ENCODE peak calls at places on chromosomes 4 and X, in four cellular contexts. R is IMR-90, B is mesendoderm, N is H9. L is an unnamed sample.

GRCh38 chr4:105050896-105051295 is 95.8 kb upstream of the TET2 start:
- DNase-seq in R (peak), B (no peak), N (no peak), L (no peak)

GRCh38 chr4:156794863-156795262 is 176.7 kb downstream of the PDGFC start:
- DNase-seq in R (no peak), B (no peak), N (no peak), L (no peak)

GRCh38 chr4:124936427-124936826 is 223.9 kb upstream of the ANKRD50 start:
- DNase-seq in R (peak), B (peak), N (no peak), L (peak)

GRCh38 chr4:121062466-121062975 is 9.8 kb downstream of the NDNF start:
- DNase-seq in R (no peak), B (no peak), N (no peak), L (no peak)

GRCh38 chrX:129706395-129707072 is 32.2 kb upstream of the XPNPEP2 start:
- DNase-seq in R (no peak), B (no peak), N (no peak), L (no peak)

GRCh38 chr4:128946929-128947328 is 137.4 kb downstream of the JADE1 start:
- DNase-seq in R (no peak), B (no peak), N (no peak), L (no peak)

GRCh38 chr4:56666279-56666678 is 14.8 kb downstream of the HOPX start:
- DNase-seq in R (no peak), B (no peak), N (no peak), L (no peak)

GRCh38 chr4:182968917-182969650 is 51.9 kb upstream of the DCTD start:
- DNase-seq in R (no peak), B (no peak), N (no peak), L (no peak)

GRCh38 chr4:95095352-95095974 is 337.7 kb downstream of the BMPR1B start:
- DNase-seq in R (peak), B (peak), N (no peak), L (peak)

GRCh38 chr4:168920438-168921081 is 89.5 kb downstream of the CBR4 start:
- DNase-seq in R (no peak), B (no peak), N (no peak), L (no peak)

GRCh38 chr4:168919706-168920324 is 90.2 kb downstream of the CBR4 start:
- DNase-seq in R (no peak), B (no peak), N (no peak), L (no peak)

GRCh38 chr4:168914095-168914494 is 96.0 kb downstream of the CBR4 start:
- DNase-seq in R (no peak), B (no peak), N (no peak), L (no peak)

DNA sequence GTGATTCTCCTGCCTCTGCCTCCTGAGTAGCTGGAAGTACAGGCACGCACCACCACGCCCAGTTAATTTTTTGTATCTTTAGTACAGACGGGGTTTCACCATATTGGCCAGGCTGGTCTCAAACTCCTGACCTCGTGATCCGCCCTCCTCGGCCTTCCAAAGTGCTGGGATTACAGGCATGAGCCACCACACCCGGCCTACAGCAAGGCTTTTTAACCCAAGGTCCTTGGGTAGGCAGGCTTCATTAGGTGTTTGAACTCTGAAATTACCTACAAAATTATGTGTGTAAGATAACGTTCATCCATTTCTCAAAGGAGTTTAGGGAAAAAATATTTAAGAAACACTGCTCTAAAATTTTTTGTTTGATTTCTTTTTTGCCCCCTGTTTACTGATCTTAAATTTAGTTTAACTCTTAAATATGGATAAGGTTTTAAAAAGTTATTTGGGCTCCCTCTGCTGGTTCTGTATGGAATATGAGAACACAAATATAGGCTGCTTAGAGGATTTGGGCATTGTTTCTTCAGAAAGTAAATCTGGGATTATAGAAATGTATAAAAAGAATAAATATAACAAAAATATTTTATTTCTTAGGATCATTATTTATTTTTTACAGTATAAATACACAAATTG is 92.8 kb downstream of the CBR4 start:
- DNase-seq in R (peak), B (peak), N (no peak), L (peak)
- H3K4me2 ChIP-seq in R (no peak), B (no peak), N (no peak), L (no peak)

DNA sequence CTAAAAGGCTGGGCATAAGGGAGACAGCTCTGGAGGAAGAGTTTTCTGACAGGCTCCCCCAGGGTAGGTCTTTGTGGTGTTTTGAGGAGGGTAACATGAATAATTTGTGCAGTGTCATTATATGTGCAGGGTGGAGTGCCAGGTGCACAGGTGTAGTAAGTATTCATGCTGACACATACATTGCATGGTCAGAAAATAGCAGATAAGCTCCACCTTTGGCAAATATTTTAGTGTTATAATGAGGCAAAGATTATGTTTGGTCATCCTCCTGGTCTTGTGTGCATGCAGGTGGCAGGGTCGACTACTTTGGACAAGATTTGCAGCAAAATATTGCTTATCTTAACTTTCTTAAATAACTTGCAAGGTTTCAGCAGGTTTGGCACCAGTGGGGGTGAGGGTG is 910.4 kb upstream of the PCDH10 start:
- DNase-seq in R (no peak), B (no peak), N (no peak), L (no peak)
- H4K8ac ChIP-seq in R (no peak), B (no peak), N (no peak), L (no peak)

GRCh38 chrX:111040377-111041017 is 55.5 kb upstream of the PAK3 start:
- DNase-seq in R (peak), B (no peak), N (no peak), L (peak)
- H3K4me2 ChIP-seq in R (peak), B (no peak), N (no peak), L (no peak)

GRCh38 chrX:74452199-74452481 is 30.8 kb downstream of the SLC16A2 start:
- DNase-seq in R (no peak), B (no peak), N (no peak), L (no peak)

GRCh38 chrX:74450803-74451449 is 29.6 kb downstream of the SLC16A2 start:
- DNase-seq in R (peak), B (no peak), N (no peak), L (peak)

GRCh38 chrX:74449937-74450330 is 28.6 kb downstream of the SLC16A2 start:
- DNase-seq in R (peak), B (no peak), N (no peak), L (peak)

GRCh38 chrX:74451450-74452198 is 30.3 kb downstream of the SLC16A2 start:
- DNase-seq in R (no peak), B (no peak), N (no peak), L (no peak)

DNA sequence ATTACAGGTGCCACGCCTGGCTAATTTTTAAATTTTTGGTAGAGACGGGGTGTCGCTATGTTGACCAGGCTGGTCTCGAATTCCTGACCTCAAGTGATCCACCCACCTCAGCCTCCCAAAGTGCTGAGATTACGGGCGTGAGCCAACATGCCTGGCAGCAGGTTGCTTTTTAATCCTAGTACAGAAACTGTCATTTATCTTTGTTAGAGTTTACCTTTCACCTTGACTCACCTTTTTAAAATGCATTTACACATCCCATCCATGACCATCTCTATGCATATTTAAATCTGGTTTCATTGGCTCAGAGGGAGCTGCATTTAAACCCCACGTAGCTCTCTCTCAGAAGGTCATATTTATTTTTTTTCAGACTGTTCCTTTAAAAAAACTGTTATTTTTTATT is 31.9 kb downstream of the SLC16A2 start:
- DNase-seq in R (no peak), B (no peak), N (no peak), L (no peak)
- H4K8ac ChIP-seq in R (no peak), B (no peak), N (no peak), L (no peak)

GRCh38 chr4:74391890-74392478 is 27.0 kb downstream of the EREG start:
- DNase-seq in R (no peak), B (no peak), N (no peak), L (no peak)

GRCh38 chr4:74397748-74398426 is 32.9 kb downstream of the EREG start:
- DNase-seq in R (peak), B (no peak), N (no peak), L (no peak)

GRCh38 chr4:74391346-74391745 is 26.4 kb downstream of the EREG start:
- DNase-seq in R (no peak), B (no peak), N (no peak), L (no peak)

GRCh38 chr4:74394476-74395136 is 29.7 kb downstream of the EREG start:
- DNase-seq in R (peak), B (peak), N (no peak), L (peak)

GRCh38 chr4:74395633-74396032 is 30.7 kb downstream of the EREG start:
- DNase-seq in R (peak), B (no peak), N (no peak), L (peak)
- H3K4me2 ChIP-seq in R (no peak), B (no peak), N (no peak), L (no peak)

GRCh38 chr4:26878729-26879415 is 18.2 kb downstream of the STIM2 start:
- DNase-seq in R (peak), B (no peak), N (no peak), L (no peak)
- H4K8ac ChIP-seq in R (no peak), B (no peak), N (no peak), L (no peak)

DNA sequence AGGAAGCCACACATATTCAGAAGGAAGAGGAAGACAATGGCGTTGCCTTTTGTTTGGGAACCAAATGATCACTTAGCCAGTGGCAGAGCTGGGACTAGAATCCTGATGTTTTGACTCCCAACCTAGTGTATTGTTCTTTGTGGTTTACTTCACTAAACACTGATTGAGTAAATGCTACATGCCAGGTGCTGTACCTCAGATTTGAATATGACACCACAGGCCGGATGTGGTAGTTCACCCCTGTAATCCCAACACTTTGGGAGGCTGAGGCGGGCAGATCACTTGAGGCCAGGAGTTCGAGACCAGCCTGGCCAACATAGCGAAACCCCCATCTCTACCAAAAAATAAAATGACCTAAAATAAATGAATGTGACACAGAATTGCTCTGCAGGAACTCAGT is 8.4 kb downstream of the NDUFA1 start:
- DNase-seq in R (no peak), B (no peak), N (no peak), L (no peak)
- H3K4me2 ChIP-seq in R (no peak), B (no peak), N (no peak), L (no peak)

L was measured in mesenchymal stem cell.